ENCODE peak calls at places on chromosomes 12 and 14, in nine cellular contexts. B, T, P, K, I, V, G, E and Q are unnamed samples.

GRCh38 chr12:3728686-3729085 is 24.2 kb downstream of the CRACR2A start:
- DNase-seq in B (no peak), T (no peak), P (no peak), K (no peak), I (no peak), V (no peak), G (no peak), E (peak; percentile 81), Q (no peak)

GRCh38 chr14:29584992-29585391 is 342.7 kb downstream of the PRKD1 start:
- DNase-seq in B (peak; percentile 29), T (peak; percentile 70), P (peak; percentile 93), K (no peak), I (no peak), V (peak; percentile 91), G (peak; percentile 4), E (no peak), Q (peak; percentile 76)

GRCh38 chr14:81296263-81296923 is 75.6 kb upstream of the GTF2A1 start:
- DNase-seq in B (no peak), T (no peak), P (no peak), K (no peak), I (no peak), V (peak; percentile 1), G (no peak), E (no peak), Q (no peak)

GRCh38 chr12:94282675-94283074 is 134.3 kb downstream of the PLXNC1 start:
- DNase-seq in B (no peak), T (no peak), P (no peak), K (no peak), I (no peak), V (peak; percentile 33), G (no peak), E (peak; percentile 90), Q (no peak)

GRCh38 chr14:89317051-89317691 is 99.9 kb downstream of the FOXN3 start:
- DNase-seq in B (no peak), T (no peak), P (no peak), K (no peak), I (no peak), V (no peak), G (no peak), E (no peak), Q (no peak)

GRCh38 chr12:10136637-10137205 is 6.7 kb upstream of the CLEC7A start:
- DNase-seq in B (no peak), T (no peak), P (no peak), K (no peak), I (no peak), V (no peak), G (no peak), E (no peak), Q (no peak)

GRCh38 chr12:124566181-124567034 is 1.0 kb downstream of the NCOR2 start:
- DNase-seq in B (peak; percentile 92), T (no peak), P (peak; percentile 64), K (no peak), I (peak; percentile 91), V (peak; percentile 77), G (no peak), E (peak; percentile 93), Q (peak; percentile 93)

GRCh38 chr12:26229910-26230309 is 34.5 kb downstream of the SSPN start:
- DNase-seq in B (no peak), T (no peak), P (no peak), K (no peak), I (no peak), V (no peak), G (no peak), E (no peak), Q (no peak)

GRCh38 chr14:89249296-89249565 is 167.8 kb downstream of the FOXN3 start:
- DNase-seq in B (no peak), T (no peak), P (no peak), K (no peak), I (no peak), V (no peak), G (no peak), E (no peak), Q (no peak)

GRCh38 chr12:7667025-7667575 is 1.4 kb upstream of the APOBEC1 start:
- DNase-seq in B (no peak), T (no peak), P (no peak), K (no peak), I (no peak), V (no peak), G (no peak), E (no peak), Q (no peak)

GRCh38 chr12:57227315-57228115 is 2.0 kb upstream of the SHMT2 start:
- DNase-seq in B (no peak), T (no peak), P (no peak), K (no peak), I (no peak), V (no peak), G (no peak), E (no peak), Q (no peak)

GRCh38 chr12:57224973-57225679 is 4.4 kb upstream of the SHMT2 start:
- DNase-seq in B (peak; percentile 55), T (no peak), P (peak; percentile 32), K (no peak), I (no peak), V (no peak), G (no peak), E (peak; percentile 92), Q (no peak)

GRCh38 chr12:57224278-57224972 is 5.1 kb upstream of the SHMT2 start:
- DNase-seq in B (no peak), T (no peak), P (no peak), K (no peak), I (no peak), V (no peak), G (no peak), E (no peak), Q (no peak)

GRCh38 chr12:57225680-57226190 is 3.8 kb upstream of the SHMT2 start:
- DNase-seq in B (no peak), T (no peak), P (no peak), K (no peak), I (no peak), V (no peak), G (no peak), E (no peak), Q (no peak)

DNA sequence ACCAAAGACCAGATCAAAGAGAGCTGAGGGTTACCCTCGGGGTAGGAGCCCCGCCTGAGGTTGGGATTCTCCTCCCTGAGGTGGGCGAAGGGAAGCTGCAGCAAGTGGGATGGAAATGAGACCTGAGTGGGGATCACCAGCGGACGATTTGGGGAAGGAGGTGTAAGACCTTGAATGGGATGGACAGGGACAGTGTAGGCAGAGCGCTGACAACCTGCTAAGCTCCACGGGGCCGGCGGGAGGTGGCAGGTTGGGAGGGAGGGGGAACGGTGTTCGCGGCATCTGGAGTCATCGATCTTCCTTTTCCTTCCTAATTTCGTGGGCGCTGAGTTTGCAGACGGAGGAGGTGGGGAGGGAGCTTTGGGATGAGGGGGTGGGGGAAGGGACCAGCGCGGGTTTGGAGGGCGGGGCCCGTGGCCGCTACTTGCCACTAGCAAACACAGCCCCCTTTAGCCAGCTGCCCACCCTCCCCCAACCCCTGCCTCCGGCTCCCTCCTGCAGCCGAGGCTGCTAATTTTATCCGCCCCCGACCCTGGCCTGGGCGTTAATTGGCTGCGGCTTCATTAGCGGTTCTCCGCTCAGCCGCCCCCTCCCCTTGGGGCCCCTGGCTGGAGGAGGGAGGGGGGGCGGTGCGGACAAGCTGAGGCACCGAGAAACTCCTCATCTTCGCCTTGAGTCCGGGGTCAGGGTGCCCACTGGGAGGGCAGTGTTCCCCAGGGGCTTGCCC is 2.8 kb upstream of the SHMT2 start:
- DNase-seq in B (no peak), T (no peak), P (no peak), K (no peak), I (no peak), V (no peak), G (no peak), E (peak; percentile 73), Q (no peak)
- H3K4me3 ChIP-seq in B (peak overlapping the region; percentile 45), T (no peak overlapping the region), P (no peak overlapping the region), K (peak overlapping the region; percentile 9), I (no peak overlapping the region), V (no peak overlapping the region), G (peak overlapping the region; percentile 38), E (no peak overlapping the region), Q (peak overlapping the region; percentile 32)

DNA sequence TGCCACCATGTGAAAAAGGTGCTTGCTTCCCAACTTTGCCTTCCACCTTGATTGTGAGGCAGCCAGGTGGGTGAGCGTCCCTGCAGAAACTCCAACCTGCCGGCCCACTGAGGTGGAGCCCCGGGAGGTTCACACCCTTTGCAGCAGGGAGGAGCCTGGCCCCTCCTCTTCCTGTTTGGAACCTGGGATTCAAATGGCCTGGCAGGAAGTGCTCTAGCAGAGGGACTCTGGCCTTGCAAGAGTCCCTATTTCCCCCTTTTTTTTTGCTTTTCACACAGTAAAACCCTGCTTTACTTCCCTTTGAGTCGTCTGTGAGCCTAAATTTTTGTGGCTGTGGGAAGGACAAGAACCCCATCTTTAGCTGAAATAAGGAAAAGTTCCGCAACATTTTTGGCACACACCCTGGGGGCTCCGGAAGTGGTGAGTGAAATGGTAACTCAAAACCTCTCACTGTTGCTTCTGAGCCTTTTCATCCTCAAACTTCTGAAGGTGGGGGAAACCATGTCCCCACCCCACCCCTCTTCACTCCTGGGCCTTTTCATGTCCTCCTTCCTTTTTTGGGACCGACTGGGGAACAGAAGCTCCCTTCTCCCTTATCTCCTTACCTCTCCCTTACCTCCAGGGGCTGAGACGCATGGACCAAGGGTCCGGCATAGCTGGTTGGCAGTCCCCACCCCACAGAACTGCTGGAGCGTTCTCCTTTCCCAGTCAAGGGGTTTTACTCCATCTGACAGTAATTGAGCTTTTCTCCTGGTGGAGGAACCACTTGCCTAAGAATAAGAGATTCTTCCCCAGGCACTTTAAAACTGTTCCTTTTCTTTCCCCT is 102.0 kb downstream of the KCNMB4 start:
- DNase-seq in B (no peak), T (no peak), P (no peak), K (no peak), I (no peak), V (no peak), G (no peak), E (peak; percentile 69), Q (no peak)
- H3K4me3 ChIP-seq in B (no peak overlapping the region), T (no peak overlapping the region), P (no peak overlapping the region), K (no peak overlapping the region), I (no peak overlapping the region), V (no peak overlapping the region), G (no peak overlapping the region), E (no peak overlapping the region), Q (no peak overlapping the region)

DNA sequence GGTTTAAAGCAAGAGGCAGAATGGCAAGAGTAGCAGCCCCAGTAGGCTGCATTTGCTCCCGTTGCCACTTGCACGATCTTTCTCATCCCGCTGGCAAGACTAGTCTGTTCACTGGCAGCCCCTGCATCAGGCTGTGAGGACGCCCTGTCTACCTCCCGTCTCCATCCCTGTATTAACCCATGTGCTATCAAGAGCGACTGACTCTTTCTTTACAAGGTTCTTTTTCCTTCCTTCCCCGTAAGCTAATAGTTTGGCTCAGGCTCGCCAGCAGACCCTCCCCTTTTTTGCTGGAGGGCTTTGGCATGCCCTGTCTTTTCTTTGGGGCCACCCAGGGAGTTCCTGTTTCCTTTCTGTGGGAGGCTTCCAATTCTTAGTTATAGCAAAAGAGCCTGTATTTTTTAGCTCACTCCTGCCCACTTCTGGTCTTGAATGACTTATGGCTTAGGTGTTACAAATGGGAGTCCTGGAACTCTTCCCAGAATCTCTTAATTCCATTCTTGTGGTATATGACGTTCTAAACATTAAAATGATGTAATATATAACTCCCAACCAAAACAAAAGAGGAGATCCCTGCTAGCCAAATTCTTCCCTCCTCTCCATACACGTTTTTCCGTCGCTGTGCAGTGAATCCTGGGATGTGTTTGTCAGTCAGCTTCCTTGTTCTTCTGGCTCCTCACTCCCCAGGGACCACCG is 149.0 kb downstream of the PRKCH start:
- DNase-seq in B (peak; percentile 48), T (peak; percentile 100), P (peak; percentile 99), K (no peak), I (no peak), V (peak; percentile 100), G (no peak), E (no peak), Q (no peak)
- H3K4me3 ChIP-seq in B (peak overlapping the region; percentile 52), T (no peak overlapping the region), P (no peak overlapping the region), K (no peak overlapping the region), I (no peak overlapping the region), V (peak overlapping the region; percentile 8), G (no peak overlapping the region), E (no peak overlapping the region), Q (peak overlapping the region; percentile 36)

GRCh38 chr12:122183588-122183940 is 641 bp downstream of the LRRC43 start:
- DNase-seq in B (no peak), T (no peak), P (no peak), K (no peak), I (no peak), V (no peak), G (no peak), E (no peak), Q (no peak)
- H3K4me3 ChIP-seq in B (peak overlapping the region; percentile 65), T (peak overlapping the region; percentile 49), P (no peak overlapping the region), K (peak overlapping the region; percentile 38), I (no peak overlapping the region), V (peak overlapping the region; percentile 47), G (peak overlapping the region; percentile 44), E (peak overlapping the region; percentile 47), Q (no peak overlapping the region)